ENCODE peak calls at places on chromosomes 2 and 18, in four cellular contexts. V is OCI-LY7, U is IMR-90, T is uterus. W is an unnamed sample.

GRCh38 chr2:42959148-42959992 is 167.0 kb upstream of the HAAO start:
- DNase-seq in T (peak; percentile 92), V (no peak), U (peak; percentile 61), W (no peak)

GRCh38 chr2:230671117-230671516 is 41.5 kb upstream of the CAB39 start:
- DNase-seq in U (peak; percentile 93), T (no peak), V (no peak), W (peak; percentile 57)

GRCh38 chr18:49041677-49042570 is 91.2 kb upstream of the SMAD7 start:
- DNase-seq in V (peak; percentile 68), U (peak; percentile 56), T (peak; percentile 68), W (peak; percentile 54)

GRCh38 chr2:218257390-218257981 is 3.3 kb upstream of the GPBAR1 start:
- DNase-seq in V (peak; percentile 84), T (no peak), U (no peak), W (no peak)

GRCh38 chr2:51734115-51734514 is 702.2 kb upstream of the NRXN1 start:
- DNase-seq in V (no peak), T (no peak), U (peak; percentile 71), W (no peak)

GRCh38 chr18:3250237-3251107 is 2.9 kb downstream of the MYL12A start:
- DNase-seq in T (no peak), V (no peak), U (peak; percentile 80), W (peak; percentile 81)

GRCh38 chr2:29841386-29842004 is 79.9 kb downstream of the ALK start:
- DNase-seq in T (no peak), V (peak; percentile 32), U (peak; percentile 22), W (no peak)

GRCh38 chr18:8735274-8735673 is 29.9 kb downstream of the MTCL1 start:
- DNase-seq in V (no peak), U (no peak), T (no peak), W (peak; percentile 22)

GRCh38 chr2:42804338-42804737 is 12.0 kb upstream of the HAAO start:
- DNase-seq in T (no peak), U (peak; percentile 65), V (no peak), W (no peak)

GRCh38 chr2:120733238-120733942 is 2.3 kb upstream of the GLI2 start:
- DNase-seq in T (no peak), U (peak; percentile 33), V (no peak), W (peak; percentile 22)

GRCh38 chr2:238387376-238387775 is 39.4 kb upstream of the ASB1 start:
- DNase-seq in V (no peak), T (no peak), U (no peak), W (no peak)

GRCh38 chr2:65037178-65037577 is 19.0 kb upstream of the CEP68 start:
- DNase-seq in T (no peak), U (no peak), V (no peak), W (no peak)

GRCh38 chr2:65039640-65040039 is 16.6 kb upstream of the CEP68 start:
- DNase-seq in T (no peak), U (no peak), V (no peak), W (no peak)

GRCh38 chr2:65044097-65044735 is 12.0 kb upstream of the CEP68 start:
- DNase-seq in T (no peak), U (no peak), V (no peak), W (no peak)

GRCh38 chr2:65043001-65043400 is 13.2 kb upstream of the CEP68 start:
- DNase-seq in T (no peak), U (no peak), V (no peak), W (no peak)

GRCh38 chr2:65040414-65041261 is 15.6 kb upstream of the CEP68 start:
- DNase-seq in T (peak; percentile 90), V (peak; percentile 85), U (peak; percentile 84), W (peak; percentile 84)
- H3K4me3 ChIP-seq in T (no peak overlapping the region), V (no peak overlapping the region), U (peak overlapping the region; percentile 26), W (no peak overlapping the region)

GRCh38 chr2:61184263-61184662 is 22.3 kb downstream of the C2orf74 start:
- DNase-seq in T (no peak), U (no peak), V (no peak), W (no peak)

GRCh38 chr2:61187069-61187468 is 25.1 kb downstream of the C2orf74 start:
- DNase-seq in U (no peak), V (no peak), T (no peak), W (no peak)

GRCh38 chr2:61183815-61184214 is 21.8 kb downstream of the C2orf74 start:
- DNase-seq in T (no peak), U (no peak), V (no peak), W (no peak)

GRCh38 chr2:61182059-61182383 is 20.0 kb downstream of the C2orf74 start:
- DNase-seq in T (no peak), V (no peak), U (no peak), W (no peak)

DNA sequence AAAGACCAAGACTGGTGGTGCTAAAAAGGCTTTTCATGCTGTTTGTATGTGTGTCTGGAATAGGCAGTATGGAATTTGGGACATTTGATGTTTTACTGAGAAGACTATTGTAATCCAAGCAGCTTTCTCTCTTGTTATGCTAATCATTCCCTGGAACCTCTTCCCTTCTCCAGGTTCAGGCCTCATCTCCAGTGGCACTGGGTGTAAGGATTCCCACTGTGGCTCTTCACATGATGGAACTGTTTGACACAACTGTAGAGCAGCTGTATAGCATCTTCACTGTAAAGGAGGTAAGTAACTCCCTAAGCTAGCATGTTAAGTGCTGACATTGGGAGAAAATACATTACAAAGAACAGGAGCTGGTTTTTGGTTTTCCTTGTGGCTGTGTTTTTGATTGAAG is 23.3 kb downstream of the C2orf74 start:
- DNase-seq in U (no peak), V (no peak), T (no peak), W (no peak)
- H3K36me3 ChIP-seq in U (peaks cover 70% of the 10 kb centered on the region), V (peaks cover 98% of the 10 kb centered on the region), T (no peaks in the 10 kb centered on the region), W (peaks cover 95% of the 10 kb centered on the region)

GRCh38 chr2:233435436-233436190 is 81.3 kb downstream of the DGKD start:
- DNase-seq in V (no peak), T (no peak), U (no peak), W (no peak)
- H3K27ac ChIP-seq in V (no peak overlapping the region), T (no peak overlapping the region), U (no peak overlapping the region), W (no peak overlapping the region)

DNA sequence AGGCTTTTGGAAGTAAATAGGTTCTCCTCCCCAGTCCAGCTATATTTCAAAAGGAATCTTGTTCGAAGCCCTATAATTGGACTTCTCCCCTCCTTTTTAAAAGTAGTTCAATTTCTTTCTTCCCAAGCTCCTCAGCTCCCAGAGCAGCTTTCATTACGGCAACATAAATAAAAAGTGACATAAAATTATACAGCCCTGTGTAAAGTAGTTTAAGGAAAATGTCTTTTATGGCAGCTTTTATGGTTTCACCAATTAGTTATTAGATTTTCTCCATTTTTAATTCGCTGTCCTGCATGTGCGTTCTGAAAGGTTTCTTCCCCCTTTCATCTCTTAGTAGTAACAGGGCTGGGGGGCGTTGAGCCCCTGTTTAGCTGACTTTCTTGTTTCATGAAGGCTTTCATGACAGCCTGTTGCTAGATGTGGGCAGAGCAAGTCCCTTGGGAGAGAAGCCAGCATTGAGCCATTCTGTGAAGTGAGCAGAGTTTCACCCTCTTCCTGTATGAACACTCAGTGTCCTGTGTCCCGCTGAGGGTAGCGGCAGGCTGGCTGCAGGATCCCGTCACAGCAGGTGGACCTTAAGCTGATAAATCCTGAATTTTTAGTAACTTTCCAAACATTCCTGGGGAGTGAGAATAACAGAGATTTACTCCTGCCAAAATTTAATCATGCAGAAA is 229.7 kb upstream of the SPRED2 start:
- DNase-seq in V (no peak), U (peak; percentile 13), T (no peak), W (no peak)
- H3K4me3 ChIP-seq in V (no peak overlapping the region), U (no peak overlapping the region), T (peak overlapping the region; percentile 0), W (peak overlapping the region; percentile 10)

DNA sequence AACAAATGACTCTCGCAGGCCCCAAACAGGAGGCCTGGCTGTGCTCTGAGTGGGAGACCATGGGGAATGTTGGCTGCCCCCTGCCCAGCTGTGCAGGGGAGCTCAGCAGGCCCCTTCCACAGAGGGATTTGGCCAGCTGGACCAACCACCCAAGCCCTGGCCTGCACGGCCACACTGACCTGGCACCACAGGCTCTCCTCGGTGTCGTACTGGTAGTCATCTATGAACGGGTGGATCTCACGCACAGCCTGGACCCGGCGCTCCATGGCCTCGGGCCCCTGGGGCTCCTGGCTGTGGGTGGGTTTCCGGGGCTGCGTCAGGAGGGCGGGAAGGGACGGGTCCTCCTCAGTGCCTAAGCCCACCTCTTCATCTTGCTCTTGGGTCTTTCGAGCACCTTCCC is 74.5 kb downstream of the POLR1A start:
- DNase-seq in V (no peak), T (no peak), U (no peak), W (no peak)
- H3K36me3 ChIP-seq in V (peaks cover 97% of the 10 kb centered on the region), T (no peaks in the 10 kb centered on the region), U (peaks cover 67% of the 10 kb centered on the region), W (peaks cover 94% of the 10 kb centered on the region)

DNA sequence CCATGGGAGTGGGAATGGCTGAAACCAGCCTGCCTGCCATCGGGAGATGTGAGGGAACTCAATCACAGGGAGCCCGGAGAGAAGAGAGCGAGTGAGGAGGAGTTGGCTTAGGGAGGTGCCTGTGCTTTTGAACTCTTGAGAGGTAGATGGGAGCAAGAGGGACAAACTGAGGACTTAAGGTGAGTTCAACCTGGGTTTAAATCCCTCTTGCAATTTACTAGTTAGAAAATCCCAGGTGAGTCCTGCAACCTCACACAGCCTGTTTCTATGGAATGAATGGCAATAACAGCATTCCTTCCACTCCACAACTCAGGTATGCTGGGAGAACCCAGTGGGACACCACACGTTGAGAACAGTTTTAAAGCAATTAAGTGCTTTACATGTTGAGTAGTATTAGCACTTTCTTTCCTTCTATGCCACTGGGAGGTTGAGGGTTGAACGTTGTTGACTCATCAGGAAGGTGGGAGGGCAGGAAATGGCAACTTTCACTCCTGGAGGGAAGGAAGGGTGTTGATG is 57.3 kb downstream of the VIT start:
- DNase-seq in U (no peak), V (no peak), T (no peak), W (no peak)
- H3K27ac ChIP-seq in U (no peak overlapping the region), V (no peak overlapping the region), T (no peak overlapping the region), W (no peak overlapping the region)